ENCODE peak calls at places on chromosomes 5 and 9, in nine cellular contexts. Q is T1000; B is frontal cortex; P is stimulated activated CD8-positive, alpha-beta memory T cell treated with anti-CD3 and anti-CD28 coated beads, Interleukin-7, amount 100 ng/mL, for 48 hours; A is GM23338; E is brain pericyte; S is hypothalamus; D is endodermal cell; Y is psoas muscle. O is an unnamed sample.

GRCh38 chr5:139950436-139950835 is 92.7 kb downstream of the NRG2 start:
- DNase-seq in Q (no peak), B (no peak), P (no peak), A (no peak), E (no peak), S (no peak), D (no peak), Y (no peak), O (no peak)

GRCh38 chr5:16727937-16728336 is 111.1 kb upstream of the RETREG1 start:
- DNase-seq in Q (no peak), B (no peak), P (no peak), A (no peak), E (no peak), S (no peak), D (no peak), Y (no peak), O (peak)

GRCh38 chr5:169705322-169705721 is 68.2 kb downstream of the DOCK2 start:
- DNase-seq in Q (no peak), B (no peak), P (no peak), A (no peak), E (no peak), S (no peak), D (no peak), Y (no peak), O (no peak)

GRCh38 chr9:136901516-136902258 is 15.4 kb downstream of the TRAF2 start:
- DNase-seq in Q (peak), B (no peak), P (peak), A (no peak), E (no peak), S (no peak), D (no peak), Y (no peak), O (no peak)

GRCh38 chr5:157366741-157367684 is 93.0 kb upstream of the NIPAL4 start:
- DNase-seq in Q (no peak), B (peak), P (no peak), A (peak), E (no peak), S (no peak), D (peak), Y (no peak), O (peak)

GRCh38 chr9:132369421-132369820 is 14.6 kb upstream of the SETX start:
- DNase-seq in Q (no peak), B (no peak), P (no peak), A (no peak), E (no peak), S (no peak), D (peak), Y (no peak), O (no peak)

GRCh38 chr5:74630387-74631087 is 10.0 kb downstream of the ENC1 start:
- DNase-seq in Q (no peak), B (no peak), P (no peak), A (no peak), E (no peak), S (no peak), D (no peak), Y (no peak), O (no peak)

GRCh38 chr5:168600409-168600808 is 21.2 kb upstream of the PANK3 start:
- DNase-seq in Q (no peak), B (no peak), P (no peak), A (peak), E (no peak), S (no peak), D (peak), Y (no peak), O (no peak)

GRCh38 chr5:143023447-143024096 is 253.4 kb downstream of the ARHGAP26 start:
- DNase-seq in Q (no peak), B (no peak), P (no peak), A (peak), E (no peak), S (no peak), D (no peak), Y (peak), O (no peak)

GRCh38 chr9:69130456-69131441 is 43.3 kb upstream of the TJP2 start:
- DNase-seq in Q (peak), B (no peak), P (no peak), A (peak), E (no peak), S (no peak), D (peak), Y (no peak), O (no peak)

GRCh38 chr5:110323832-110324231 is 402.6 kb downstream of the TMEM232 start:
- DNase-seq in Q (no peak), B (no peak), P (no peak), A (no peak), E (no peak), S (no peak), D (no peak), Y (no peak), O (no peak)

GRCh38 chr9:133689151-133689763 is 48.9 kb downstream of the SARDH start:
- DNase-seq in Q (no peak), B (no peak), P (no peak), A (no peak), E (no peak), S (no peak), D (no peak), Y (peak), O (no peak)

GRCh38 chr5:147310059-147310704 is 75.4 kb downstream of the STK32A start:
- DNase-seq in Q (peak), B (no peak), P (no peak), A (peak), E (no peak), S (peak), D (peak), Y (peak), O (no peak)

GRCh38 chr9:127611796-127612790 is at the start of gene STXBP1:
- DNase-seq in Q (peak), B (peak), P (peak), A (peak), E (no peak), S (peak), D (peak), Y (peak), O (peak)

GRCh38 chr9:13915591-13916301 is 398.2 kb downstream of the NFIB start:
- DNase-seq in Q (no peak), B (no peak), P (no peak), A (no peak), E (no peak), S (no peak), D (no peak), Y (no peak), O (no peak)

GRCh38 chr5:140794594-140795258 is at the start of gene PCDHA2:
- DNase-seq in Q (no peak), B (peak), P (no peak), A (peak), E (no peak), S (no peak), D (peak), Y (no peak), O (no peak)

GRCh38 chr5:42701660-42702059 is 55.0 kb upstream of the CCDC152 start:
- DNase-seq in Q (no peak), B (no peak), P (no peak), A (no peak), E (no peak), S (no peak), D (no peak), Y (no peak), O (no peak)

GRCh38 chr9:114031037-114031436 is 47.1 kb downstream of the AMBP start:
- DNase-seq in Q (no peak), B (no peak), P (no peak), A (no peak), E (no peak), S (no peak), D (peak), Y (no peak), O (no peak)

GRCh38 chr9:121853617-121854395 is 202.4 kb downstream of the DAB2IP start:
- DNase-seq in Q (no peak), B (no peak), P (no peak), A (no peak), E (no peak), S (no peak), D (peak), Y (no peak), O (no peak)

GRCh38 chr9:123356851-123357747 is 1.1 kb downstream of the CRB2 start:
- DNase-seq in Q (no peak), B (peak), P (no peak), A (no peak), E (no peak), S (no peak), D (peak), Y (no peak), O (no peak)

GRCh38 chr9:126690431-126691051 is 76.8 kb downstream of the LMX1B start:
- DNase-seq in Q (no peak), B (no peak), P (no peak), A (peak), E (no peak), S (no peak), D (peak), Y (no peak), O (peak)

GRCh38 chr9:117120061-117120460 is 294.8 kb downstream of the ASTN2 start:
- DNase-seq in Q (no peak), B (no peak), P (no peak), A (no peak), E (no peak), S (no peak), D (no peak), Y (no peak), O (no peak)

GRCh38 chr5:32325067-32325466 is 12.3 kb upstream of the MTMR12 start:
- DNase-seq in Q (no peak), B (no peak), P (no peak), A (no peak), E (no peak), S (no peak), D (no peak), Y (no peak), O (no peak)

GRCh38 chr9:38687389-38687842 is 32.5 kb downstream of the FAM240B start:
- DNase-seq in Q (no peak), B (no peak), P (no peak), A (peak), E (no peak), S (no peak), D (peak), Y (peak), O (no peak)

GRCh38 chr9:138053996-138054752 is 176.6 kb downstream of the CACNA1B start:
- DNase-seq in Q (no peak), B (no peak), P (no peak), A (no peak), E (no peak), S (no peak), D (peak), Y (no peak), O (no peak)

GRCh38 chr9:122126340-122127333 is 32.9 kb downstream of the NDUFA8 start:
- DNase-seq in Q (no peak), B (no peak), P (no peak), A (peak), E (no peak), S (no peak), D (no peak), Y (no peak), O (no peak)

GRCh38 chr5:138568061-138568824 is 7.0 kb downstream of the HSPA9 start:
- DNase-seq in Q (peak), B (no peak), P (no peak), A (no peak), E (no peak), S (no peak), D (no peak), Y (no peak), O (no peak)

GRCh38 chr5:67896312-67896985 is 319.1 kb upstream of the PIK3R1 start:
- DNase-seq in Q (no peak), B (no peak), P (no peak), A (no peak), E (no peak), S (no peak), D (no peak), Y (no peak), O (no peak)

GRCh38 chr5:33233013-33233463 is 207.7 kb upstream of the TARS1 start:
- DNase-seq in Q (no peak), B (no peak), P (no peak), A (no peak), E (no peak), S (no peak), D (no peak), Y (no peak), O (no peak)